ENCODE peak calls at places on chromosomes 6 and 20, in five cellular contexts. H is upper lobe of right lung, M is adipocyte, W is left ventricle myocardium inferior, O is astrocyte. B is an unnamed sample.

GRCh38 chr20:25082498-25082873 is 545 bp upstream of the VSX1 start:
- DNase-seq in H (no peak), M (no peak), W (no peak), O (no peak), B (no peak)

GRCh38 chr20:9032758-9033157 is 36.1 kb upstream of the PLCB4 start:
- DNase-seq in H (no peak), M (peak; percentile 54), W (no peak), O (peak; percentile 32), B (no peak)

GRCh38 chr20:44911264-44911921 is 1.5 kb downstream of the PABPC1L start:
- DNase-seq in H (peak; percentile 89), M (peak; percentile 24), W (no peak), O (no peak), B (peak; percentile 26)

GRCh38 chr6:46706464-46706863 is 18.8 kb downstream of the TDRD6 start:
- DNase-seq in H (no peak), M (no peak), W (no peak), O (no peak), B (no peak)

GRCh38 chr6:18254793-18255192 is 9.5 kb downstream of the DEK start:
- DNase-seq in H (no peak), M (no peak), W (no peak), O (no peak), B (no peak)

GRCh38 chr20:25301357-25301920 is 53.6 kb downstream of the PYGB start:
- DNase-seq in H (no peak), M (no peak), W (no peak), O (no peak), B (no peak)

GRCh38 chr20:44247131-44247571 is at the start of gene GDAP1L1:
- DNase-seq in H (no peak), M (peak; percentile 15), W (no peak), O (no peak), B (no peak)

GRCh38 chr6:54860132-54860531 is 13.6 kb downstream of the FAM83B start:
- DNase-seq in H (no peak), M (no peak), W (no peak), O (no peak), B (no peak)

GRCh38 chr6:43142101-43142500 is 29.0 kb upstream of the SRF start:
- DNase-seq in H (no peak), M (no peak), W (no peak), O (no peak), B (peak; percentile 96)

GRCh38 chr6:44569931-44570385 is 182.5 kb downstream of the CDC5L start:
- DNase-seq in H (peak; percentile 72), M (peak; percentile 53), W (peak; percentile 67), O (peak; percentile 73), B (no peak)
- H3K4me3 ChIP-seq in H (no peak overlapping the region), M (peak overlapping the region; percentile 57), W (peak overlapping the region; percentile 30), O (no peak overlapping the region), B (no peak overlapping the region)

GRCh38 chr20:57647933-57648785 is 27.9 kb upstream of the ZBP1 start:
- DNase-seq in H (no peak), M (no peak), W (no peak), O (no peak), B (no peak)
- H3K4me3 ChIP-seq in H (no peak overlapping the region), M (no peak overlapping the region), W (no peak overlapping the region), O (no peak overlapping the region), B (no peak overlapping the region)

GRCh38 chr20:35192071-35192872 is 20.4 kb downstream of the PROCR start:
- DNase-seq in H (no peak), M (no peak), W (no peak), O (no peak), B (no peak)
- H3K4me3 ChIP-seq in H (no peak overlapping the region), M (no peak overlapping the region), W (no peak overlapping the region), O (no peak overlapping the region), B (no peak overlapping the region)

GRCh38 chr6:28217890-28218289 is 7.2 kb upstream of the ZSCAN9 start:
- DNase-seq in H (no peak), M (no peak), W (no peak), O (no peak), B (no peak)
- H3K4me3 ChIP-seq in H (peak overlapping the region; percentile 61), M (peak overlapping the region; percentile 87), W (peak overlapping the region; percentile 72), O (no peak overlapping the region), B (no peak overlapping the region)

GRCh38 chr20:10710995-10711775 is 37.4 kb upstream of the JAG1 start:
- DNase-seq in H (no peak), M (no peak), W (no peak), O (no peak), B (no peak)
- H3K4me3 ChIP-seq in H (no peak overlapping the region), M (no peak overlapping the region), W (no peak overlapping the region), O (no peak overlapping the region), B (no peak overlapping the region)

DNA sequence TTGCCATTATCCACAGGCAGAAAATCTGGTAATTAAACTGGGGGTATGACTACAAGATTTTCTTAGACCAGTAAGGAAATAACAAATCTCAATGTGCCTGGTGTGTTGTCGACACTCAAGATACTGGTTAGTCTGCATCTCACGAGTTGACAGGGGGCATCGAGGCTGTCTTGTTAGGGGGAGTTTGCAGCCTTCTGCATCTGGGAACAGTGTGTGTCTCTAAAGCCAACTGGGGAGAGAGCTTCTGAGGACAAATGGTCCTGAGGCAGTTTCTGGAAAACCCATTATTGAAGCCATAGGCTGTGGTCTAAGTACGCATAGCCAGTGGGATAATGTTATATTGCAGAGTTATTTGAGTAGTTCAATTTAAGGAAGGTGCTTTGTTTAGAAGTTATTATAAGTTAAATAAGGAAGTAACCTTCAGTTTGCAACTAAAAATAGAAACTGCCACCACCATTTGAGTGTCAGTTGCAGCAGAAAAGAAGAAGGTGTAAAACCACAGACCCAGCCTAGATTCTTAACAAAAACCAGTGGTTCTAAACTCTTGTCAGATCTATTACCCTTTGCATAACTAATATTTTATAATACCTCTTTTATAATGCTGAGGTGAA is 15.4 kb upstream of the MAPK13 start:
- DNase-seq in H (no peak), M (no peak), W (no peak), O (no peak), B (peak; percentile 71)
- H3K4me3 ChIP-seq in H (no peak overlapping the region), M (no peak overlapping the region), W (no peak overlapping the region), O (no peak overlapping the region), B (peak overlapping the region; percentile 22)

DNA sequence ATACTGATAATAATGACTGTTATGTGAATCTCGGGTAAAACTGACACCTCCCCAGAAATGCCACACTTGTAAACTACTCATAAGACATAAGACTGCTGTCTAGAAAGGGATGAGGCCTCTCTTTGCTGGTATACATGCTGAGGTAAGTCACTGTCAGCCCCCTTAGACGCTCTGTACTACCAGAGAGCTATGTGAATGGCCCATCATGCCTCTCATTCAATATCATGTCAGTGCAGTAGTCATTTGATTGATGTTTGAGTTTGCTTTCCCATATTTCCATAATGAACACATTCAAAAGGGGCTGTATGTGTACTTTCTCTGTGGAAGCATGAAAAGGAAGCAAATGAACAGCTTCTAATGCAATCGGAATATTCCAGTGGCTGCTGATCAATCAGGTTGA is 119.4 kb upstream of the AGPAT4 start:
- DNase-seq in H (no peak), M (no peak), W (no peak), O (no peak), B (no peak)
- H3K4me3 ChIP-seq in H (no peak overlapping the region), M (no peak overlapping the region), W (no peak overlapping the region), O (no peak overlapping the region), B (no peak overlapping the region)

GRCh38 chr6:133468591-133468990 is 227.4 kb downstream of the EYA4 start:
- DNase-seq in H (no peak), M (no peak), W (no peak), O (no peak), B (no peak)
- H3K4me3 ChIP-seq in H (no peak overlapping the region), M (peak overlapping the region; percentile 3), W (no peak overlapping the region), O (no peak overlapping the region), B (no peak overlapping the region)